ENCODE peak calls at places on chromosomes 11 and 22, in five cellular contexts. K, H, V, B and C are unnamed samples.

GRCh38 chr11:45754746-45755145 is 50.2 kb upstream of the SLC35C1 start:
- DNase-seq in K (no peak), H (no peak), B (no peak), V (no peak), C (no peak)

GRCh38 chr22:39292561-39293074 is 26.8 kb downstream of the RPL3 start:
- DNase-seq in H (peak; percentile 83), V (peak; percentile 81), B (no peak), K (no peak), C (peak; percentile 93)

GRCh38 chr22:46712288-46712687 is 25.8 kb downstream of the CERK start:
- DNase-seq in H (no peak), V (no peak), B (no peak), K (no peak), C (no peak)

GRCh38 chr11:95884364-95884763 is 39.5 kb downstream of the MTMR2 start:
- DNase-seq in B (no peak), H (no peak), V (no peak), K (no peak), C (no peak)

GRCh38 chr22:47115921-47116320 is 353.5 kb downstream of the TBC1D22A start:
- DNase-seq in K (no peak), V (no peak), H (no peak), B (no peak), C (no peak)

GRCh38 chr22:17087176-17088131 is 2.7 kb downstream of the IL17RA start:
- DNase-seq in B (peak; percentile 55), K (no peak), V (no peak), H (no peak), C (no peak)

GRCh38 chr22:17366830-17367229 is 2.4 kb upstream of the CECR2 start:
- DNase-seq in V (no peak), B (no peak), K (peak; percentile 79), H (peak; percentile 59), C (peak; percentile 18)

GRCh38 chr22:19879248-19879575 is 24.5 kb upstream of the GNB1L start:
- DNase-seq in H (no peak), K (peak; percentile 41), B (no peak), V (no peak), C (no peak)

GRCh38 chr22:26008587-26008986 is 160.7 kb upstream of the SEZ6L start:
- DNase-seq in H (no peak), V (no peak), B (no peak), K (no peak), C (no peak)

GRCh38 chr11:74135516-74135840 is 35.3 kb downstream of the C2CD3 start:
- DNase-seq in V (no peak), K (no peak), H (no peak), B (no peak), C (no peak)

GRCh38 chr11:27485930-27486773 is 13.6 kb upstream of the LGR4 start:
- DNase-seq in K (no peak), B (no peak), H (peak; percentile 45), V (peak; percentile 54), C (peak; percentile 37)

GRCh38 chr11:109933126-109933525 is 160.1 kb upstream of the ZC3H12C start:
- DNase-seq in H (no peak), K (no peak), V (no peak), B (no peak), C (no peak)

GRCh38 chr11:88979641-88980040 is 86.1 kb downstream of the GRM5 start:
- DNase-seq in K (no peak), B (no peak), H (no peak), V (no peak), C (no peak)

GRCh38 chr11:69444381-69445130 is 36.9 kb upstream of the LINC01488 start:
- DNase-seq in V (peak; percentile 21), K (peak; percentile 74), H (peak; percentile 84), B (no peak), C (no peak)

GRCh38 chr22:49930128-49930527 is 11.7 kb downstream of the CRELD2 start:
- DNase-seq in V (no peak), K (no peak), B (no peak), H (no peak), C (no peak)

GRCh38 chr11:36501236-36501635 is 8.8 kb downstream of the TRAF6 start:
- DNase-seq in B (no peak), V (no peak), K (no peak), H (no peak), C (no peak)

GRCh38 chr11:36498721-36499120 is 11.4 kb downstream of the TRAF6 start:
- DNase-seq in B (no peak), H (no peak), V (no peak), K (no peak), C (no peak)

GRCh38 chr11:36499325-36499724 is 10.7 kb downstream of the TRAF6 start:
- DNase-seq in B (no peak), K (no peak), H (no peak), V (no peak), C (no peak)

GRCh38 chr11:36500315-36500721 is 9.8 kb downstream of the TRAF6 start:
- DNase-seq in V (no peak), B (no peak), K (no peak), H (no peak), C (no peak)
- TF ChIP-seq SP1 in V (no peak), B (no peak), K (no peak), H (no peak), C (no peak)

GRCh38 chr22:28953399-28953798 is 70.0 kb downstream of the ZNRF3 start:
- DNase-seq in V (peak; percentile 49), K (no peak), B (no peak), H (no peak), C (no peak)
- H3K9ac ChIP-seq in V (peak overlapping the region; percentile 17), K (no peak overlapping the region), B (no peak overlapping the region), H (no peak overlapping the region), C (no peak overlapping the region)

GRCh38 chr11:23127706-23128105 is 267.4 kb upstream of the CCDC179 start:
- DNase-seq in H (no peak), K (no peak), B (no peak), V (no peak), C (no peak)
- TF ChIP-seq SP1 in H (no peak), K (no peak), B (no peak), V (no peak), C (no peak)

GRCh38 chr11:62125316-62125715 is 1.5 kb downstream of the INCENP start:
- DNase-seq in B (no peak), H (peak; percentile 15), K (no peak), V (no peak), C (no peak)
- H3K9ac ChIP-seq in B (peak overlapping the region; percentile 0), H (peak overlapping the region; percentile 100), K (no peak overlapping the region), V (peak overlapping the region; percentile 85), C (peak overlapping the region; percentile 85)

GRCh38 chr11:94153320-94153719 is 24.7 kb downstream of the PANX1 start:
- DNase-seq in H (no peak), V (peak; percentile 86), B (no peak), K (no peak), C (no peak)
- TF ChIP-seq SP1 in H (no peak), V (no peak), B (no peak), K (no peak), C (no peak)

GRCh38 chr11:122150484-122151124 is 34.6 kb upstream of the BLID start:
- DNase-seq in V (peak; percentile 72), B (no peak), H (no peak), K (no peak), C (no peak)
- H3K9ac ChIP-seq in V (no peak overlapping the region), B (no peak overlapping the region), H (no peak overlapping the region), K (no peak overlapping the region), C (peak overlapping the region; percentile 54)

GRCh38 chr11:12184696-12185095 is 74.3 kb downstream of the MICAL2 start:
- DNase-seq in K (no peak), V (no peak), B (no peak), H (no peak), C (no peak)
- TF ChIP-seq SP1 in K (no peak), V (no peak), B (no peak), H (no peak), C (no peak)

DNA sequence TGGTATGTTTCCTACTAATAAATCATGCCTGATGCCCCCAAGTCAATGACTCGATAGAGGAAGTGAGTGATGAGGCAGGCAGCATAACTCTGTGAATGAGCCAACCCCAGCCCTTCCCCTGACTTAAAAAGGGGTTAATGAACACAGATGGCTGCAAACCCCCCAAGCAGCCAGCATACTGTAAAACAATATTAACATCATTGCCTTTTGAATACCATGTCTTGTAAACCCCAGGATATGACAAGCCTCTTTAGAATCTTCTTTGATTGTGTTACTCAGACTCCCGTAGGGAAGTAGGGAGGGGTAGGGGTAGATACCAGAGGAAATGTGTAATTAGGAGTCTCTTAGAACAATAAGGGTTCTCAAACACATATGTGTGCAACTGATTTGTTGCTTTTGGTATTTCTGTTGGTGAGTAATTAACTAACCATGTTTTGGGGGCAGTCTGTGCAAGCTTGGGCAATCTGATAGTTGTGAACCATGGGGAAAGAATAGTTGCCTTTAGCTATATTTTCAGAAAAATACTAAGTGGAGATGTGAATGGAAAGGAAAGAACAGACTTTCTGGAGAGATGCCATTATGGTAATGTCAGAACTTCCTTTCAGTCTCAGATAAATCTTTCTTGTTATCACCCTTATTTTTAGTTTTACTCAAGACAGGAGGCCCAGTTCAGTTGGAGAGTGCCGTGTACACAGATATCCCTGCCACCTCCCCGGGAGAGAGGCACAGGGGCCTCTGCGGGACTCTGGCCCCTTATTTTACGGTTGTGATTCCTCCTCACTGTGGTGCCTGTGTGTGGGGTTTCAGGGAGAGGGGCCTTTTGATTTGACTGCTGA is 701.8 kb downstream of the NTM start:
- DNase-seq in B (no peak), H (no peak), K (no peak), V (no peak), C (no peak)
- H3K9ac ChIP-seq in B (no peak overlapping the region), H (no peak overlapping the region), K (no peak overlapping the region), V (no peak overlapping the region), C (no peak overlapping the region)